ENCODE peak calls at places on chromosomes 5 and 9, in seven cellular contexts. A is fibroblast of lung, Z is RWPE2, Y is upper lobe of right lung, L is dorsolateral prefrontal cortex, T is GM23338, F is heart right ventricle. V is an unnamed sample.

GRCh38 chr9:129310666-129311350 is 132.7 kb upstream of the IER5L start:
- DNase-seq in Y (peak), A (no peak), Z (no peak), L (no peak), T (no peak), F (no peak), V (no peak)

GRCh38 chr9:14097666-14098065 is 216.3 kb downstream of the NFIB start:
- DNase-seq in Z (no peak), T (no peak), F (no peak), A (no peak), Y (no peak), L (no peak), V (no peak)

GRCh38 chr9:93060746-93061259 is 2.3 kb downstream of the SUSD3 start:
- DNase-seq in T (no peak), Y (no peak), Z (no peak), F (no peak), L (no peak), A (peak), V (no peak)

GRCh38 chr5:75199946-75200345 is 36.7 kb downstream of the ANKRD31 start:
- DNase-seq in L (no peak), F (no peak), Z (no peak), A (no peak), T (no peak), Y (no peak), V (no peak)

GRCh38 chr9:109771796-109772525 is 8.0 kb upstream of the PALM2AKAP2 start:
- DNase-seq in F (peak), L (no peak), T (no peak), A (peak), Y (no peak), Z (no peak), V (no peak)

GRCh38 chr5:30040483-30041116 is 1152.9 kb upstream of the CDH6 start:
- DNase-seq in F (no peak), L (peak), Z (no peak), T (peak), Y (no peak), A (peak), V (no peak)

GRCh38 chr5:169913479-169913878 is 66.8 kb downstream of the INSYN2B start:
- DNase-seq in T (no peak), A (no peak), L (no peak), F (no peak), Y (no peak), Z (no peak), V (no peak)

GRCh38 chr5:15097552-15097951 is 226.0 kb upstream of the ANKH start:
- DNase-seq in Z (no peak), L (no peak), A (no peak), T (no peak), Y (no peak), F (no peak), V (no peak)

GRCh38 chr5:61381968-61382367 is 49.9 kb downstream of the ZSWIM6 start:
- DNase-seq in T (no peak), A (no peak), Y (no peak), F (no peak), L (no peak), Z (no peak), V (no peak)

GRCh38 chr5:178152491-178153444 is 917 bp downstream of the NHP2 start:
- DNase-seq in Y (no peak), A (no peak), L (no peak), T (no peak), Z (no peak), F (no peak), V (no peak)

GRCh38 chr5:151454166-151454565 is 6.8 kb downstream of the SLC36A1 start:
- DNase-seq in Z (no peak), A (no peak), Y (no peak), L (no peak), F (peak), T (peak), V (no peak)

GRCh38 chr9:37971691-37972090 is 67.8 kb upstream of the SLC25A51 start:
- DNase-seq in F (no peak), T (no peak), L (no peak), Z (peak), Y (no peak), A (no peak), V (no peak)

GRCh38 chr9:75910716-75911115 is 20.2 kb downstream of the PCSK5 start:
- DNase-seq in L (no peak), A (no peak), Z (no peak), Y (no peak), T (no peak), F (no peak), V (no peak)

GRCh38 chr9:135648494-135649410 is 9.4 kb upstream of the GLT6D1 start:
- DNase-seq in Z (no peak), Y (no peak), A (no peak), F (no peak), L (no peak), T (no peak), V (no peak)

GRCh38 chr9:107693620-107694326 is 204.2 kb upstream of the KLF4 start:
- DNase-seq in T (no peak), Y (no peak), A (peak), L (no peak), Z (no peak), F (no peak), V (no peak)

GRCh38 chr9:124202447-124202971 is 55.2 kb upstream of the NEK6 start:
- DNase-seq in T (no peak), Y (peak), F (peak), Z (no peak), L (no peak), A (no peak), V (peak)

GRCh38 chr5:95822408-95823240 is at the start of gene GLRX:
- DNase-seq in T (peak), F (peak), L (peak), Y (peak), Z (peak), A (peak), V (peak)

GRCh38 chr5:106940986-106941385 is 729.8 kb downstream of the EFNA5 start:
- DNase-seq in A (no peak), L (no peak), Z (no peak), F (no peak), T (no peak), Y (no peak), V (no peak)

GRCh38 chr5:42675602-42676001 is 81.0 kb upstream of the CCDC152 start:
- DNase-seq in T (no peak), L (no peak), Z (no peak), Y (no peak), A (no peak), F (no peak), V (no peak)

GRCh38 chr5:175471628-175472027 is 6.7 kb upstream of the SFXN1 start:
- DNase-seq in Y (no peak), F (no peak), T (no peak), Z (no peak), L (no peak), A (no peak), V (no peak)

GRCh38 chr9:128911529-128912035 is 9.2 kb upstream of the PHYHD1 start:
- DNase-seq in Y (peak), T (peak), F (peak), A (peak), L (no peak), Z (no peak), V (no peak)

GRCh38 chr9:94860678-94861588 is 134.4 kb downstream of the AOPEP start:
- DNase-seq in T (no peak), Y (no peak), Z (no peak), A (peak), L (no peak), F (no peak), V (peak)

GRCh38 chr9:136535070-136535469 is 10.8 kb downstream of the NOTCH1 start:
- DNase-seq in Y (no peak), Z (no peak), T (no peak), L (no peak), A (no peak), F (no peak), V (no peak)

GRCh38 chr5:129904667-129905466 is 602 bp downstream of the CHSY3 start:
- DNase-seq in Y (peak), L (no peak), T (peak), A (no peak), F (peak), Z (peak), V (no peak)

GRCh38 chr9:89477811-89478583 is 19.9 kb downstream of the SEMA4D start:
- DNase-seq in F (no peak), T (no peak), A (no peak), Y (no peak), L (peak), Z (no peak), V (no peak)

GRCh38 chr9:926976-927375 is 49.5 kb upstream of the DMRT3 start:
- DNase-seq in L (no peak), F (no peak), Y (no peak), T (no peak), Z (no peak), A (no peak), V (no peak)

GRCh38 chr5:5132896-5133295 is 7.2 kb upstream of the ADAMTS16 start:
- DNase-seq in T (no peak), Y (no peak), Z (no peak), L (no peak), A (no peak), F (no peak), V (no peak)

GRCh38 chr9:130998596-130999264 is 10.2 kb upstream of the LAMC3 start:
- DNase-seq in Z (no peak), A (no peak), L (no peak), T (no peak), Y (no peak), F (no peak), V (no peak)

GRCh38 chr5:123700624-123701023 is 188.6 kb downstream of the CSNK1G3 start:
- DNase-seq in T (peak), Y (no peak), L (no peak), Z (no peak), F (no peak), A (peak), V (no peak)

GRCh38 chr9:124398191-124398590 is 17.1 kb downstream of the PSMB7 start:
- DNase-seq in L (no peak), Y (no peak), T (no peak), F (no peak), A (no peak), Z (no peak), V (no peak)

GRCh38 chr9:93680445-93681315 is 104.3 kb downstream of the PHF2 start:
- DNase-seq in F (no peak), L (no peak), T (no peak), A (no peak), Y (peak), Z (peak), V (no peak)

GRCh38 chr9:35675732-35676392 is 2.1 kb downstream of the CA9 start:
- DNase-seq in F (peak), T (peak), L (no peak), Z (no peak), A (no peak), Y (no peak), V (no peak)

GRCh38 chr5:84478603-84479002 is 93.9 kb upstream of the EDIL3 start:
- DNase-seq in A (no peak), Z (no peak), T (no peak), Y (no peak), F (no peak), L (no peak), V (no peak)

GRCh38 chr5:24005384-24005783 is 498.0 kb downstream of the PRDM9 start:
- DNase-seq in A (no peak), F (no peak), T (no peak), Z (no peak), Y (no peak), L (no peak), V (no peak)

GRCh38 chr5:135557034-135557838 is 21.5 kb upstream of the NEUROG1 start:
- DNase-seq in Z (no peak), Y (no peak), F (no peak), A (no peak), T (no peak), L (no peak), V (no peak)

GRCh38 chr5:180070726-180071417 is 687 bp downstream of the RNF130 start:
- DNase-seq in L (no peak), Z (no peak), Y (no peak), F (peak), A (peak), T (peak), V (no peak)

DNA sequence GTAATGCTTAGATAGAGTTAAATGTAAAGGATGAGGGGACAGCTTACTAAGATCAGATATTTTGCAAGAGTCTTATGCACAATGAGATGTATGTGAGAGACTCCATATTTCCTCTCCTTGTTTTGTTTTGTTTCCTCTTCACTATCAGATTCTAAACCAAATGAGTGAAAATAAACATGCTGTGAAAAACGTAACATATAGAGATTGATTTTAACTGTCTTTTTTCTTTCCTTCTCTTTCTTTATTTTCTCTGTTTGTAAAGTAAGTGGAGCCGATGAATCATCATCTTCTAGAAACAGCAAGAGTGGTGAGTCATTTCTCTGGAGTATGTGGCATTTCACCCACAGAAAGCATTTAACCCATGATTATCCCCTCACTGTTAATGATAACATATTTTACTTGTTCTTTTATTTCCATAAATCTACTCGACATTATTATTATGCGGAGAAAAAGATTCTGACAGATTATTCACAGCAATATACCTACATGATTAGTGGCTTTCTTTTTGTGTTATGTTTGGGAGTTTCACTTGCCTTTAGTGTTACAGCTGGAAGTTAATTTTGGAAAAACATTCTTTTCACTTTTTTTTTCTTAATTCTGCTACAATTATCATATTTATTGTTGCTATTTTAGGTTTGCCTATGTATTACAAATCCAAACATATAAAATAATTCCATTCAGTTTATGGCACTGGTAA is 2.1 kb upstream of the ANXA1 start:
- DNase-seq in Z (no peak), Y (no peak), F (no peak), A (peak), L (no peak), T (no peak), V (peak)
- H3K4me3 ChIP-seq in Z (no peak), Y (peak), F (no peak), A (peak), L (no peak), T (no peak), V (no peak)

DNA sequence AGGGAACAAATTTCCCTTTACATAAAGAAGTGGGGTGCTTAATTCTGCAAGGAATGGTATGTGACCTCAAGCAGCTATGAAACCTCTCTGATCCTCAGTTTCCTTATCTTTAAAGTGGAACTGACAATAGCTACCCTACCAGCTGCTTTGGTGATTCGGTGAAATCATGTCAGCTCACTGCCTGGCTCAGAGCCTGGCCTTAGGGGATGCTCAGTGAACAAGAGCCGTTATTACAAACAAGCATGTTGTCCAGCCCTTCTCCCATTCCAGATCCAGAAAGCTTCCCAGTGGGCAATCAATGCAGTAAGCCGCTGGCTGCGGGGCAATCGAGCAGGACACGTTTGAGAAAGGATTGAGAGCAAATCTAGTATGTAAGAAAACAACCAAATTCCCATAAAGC is 371.6 kb downstream of the TMEM232 start:
- DNase-seq in A (no peak), Z (no peak), Y (no peak), F (peak), L (no peak), T (no peak), V (no peak)
- TF ChIP-seq CTCF in A (no peak), Z (no peak), Y (no peak), F (no peak), L (no peak), T (no peak), V (no peak)

GRCh38 chr9:114153761-114154596 is 1.4 kb upstream of the COL27A1 start:
- DNase-seq in Z (no peak), L (no peak), T (peak), F (no peak), Y (no peak), A (no peak), V (no peak)
- H3K4me3 ChIP-seq in Z (peak), L (peak), T (peak), F (peak), Y (peak), A (peak), V (no peak)

GRCh38 chr5:146390469-146390868 is 51.8 kb downstream of the POU4F3 start:
- DNase-seq in Z (no peak), Y (no peak), F (no peak), A (no peak), T (peak), L (no peak), V (no peak)
- TF ChIP-seq CTCF in Z (peak), Y (no peak), F (no peak), A (no peak), T (peak), L (no peak), V (peak)

GRCh38 chr9:21919377-21920362 is 74.5 kb downstream of the CDKN2A start:
- DNase-seq in A (peak), Y (no peak), L (no peak), Z (no peak), F (no peak), T (no peak), V (no peak)
- H3K4me3 ChIP-seq in A (no peak), Y (no peak), L (no peak), Z (no peak), F (no peak), T (no peak), V (no peak)

GRCh38 chr5:141871870-141872269 is 6.3 kb downstream of the PCDH1 start:
- DNase-seq in L (no peak), F (no peak), Y (no peak), Z (no peak), A (no peak), T (no peak), V (no peak)
- TF ChIP-seq CTCF in L (no peak), F (no peak), Y (no peak), Z (no peak), A (no peak), T (no peak), V (no peak)

DNA sequence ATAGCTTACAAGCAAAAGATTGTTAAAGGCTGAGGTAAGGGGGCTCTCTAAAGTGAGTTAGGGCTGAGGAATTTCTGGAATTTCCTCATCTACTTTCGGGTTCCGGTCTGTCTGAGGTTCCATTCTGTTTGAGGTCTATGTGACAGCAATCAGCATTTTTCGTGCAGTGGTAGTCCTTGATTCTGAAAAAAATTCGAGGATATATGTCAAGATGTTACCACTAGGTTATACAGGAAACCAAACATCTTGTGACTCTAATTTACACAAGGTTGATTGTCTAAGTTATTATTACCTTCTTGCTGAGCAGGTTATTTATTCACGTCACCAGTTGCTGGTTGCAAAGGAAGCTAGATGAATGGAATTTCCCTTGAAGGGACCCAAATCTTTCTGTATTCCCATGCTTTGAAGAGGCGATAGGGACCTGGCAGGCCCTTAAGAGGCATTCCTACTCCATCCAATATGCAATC is 35.2 kb downstream of the RLN2 start:
- DNase-seq in L (no peak), F (no peak), Y (no peak), A (no peak), Z (no peak), T (peak), V (no peak)
- H3K4me3 ChIP-seq in L (no peak), F (no peak), Y (no peak), A (no peak), Z (no peak), T (peak), V (no peak)

GRCh38 chr9:19408693-19409405 is at the start of gene ACER2:
- DNase-seq in Z (peak), Y (peak), F (peak), T (peak), A (peak), L (peak), V (peak)
- TF ChIP-seq CTCF in Z (peak), Y (no peak), F (no peak), T (no peak), A (no peak), L (no peak), V (peak)

V was measured in GM06990.